ENCODE peak calls at places on chromosome 22, in seven cellular contexts. P is activated naive CD8-positive, alpha-beta T cell treated with anti-CD3 and anti-CD28 coated beads, Interleukin-2, amount 50 U/mL, for 24 hours; E is MV-4-11; V is T47D; O is C1 segment of cervical spinal cord; L is left cardiac atrium; Z is pulmonary artery endothelial cell. C is an unnamed sample.

GRCh38 chr22:32558681-32559355 is 84.2 kb downstream of the FBXO7 start:
- DNase-seq in Z (no peak), O (peak), P (peak), L (peak), V (no peak), E (no peak), C (no peak)

GRCh38 chr22:23061471-23062280 is 8.6 kb upstream of the GNAZ start:
- DNase-seq in L (no peak), E (no peak), Z (no peak), O (no peak), V (no peak), P (no peak), C (no peak)

GRCh38 chr22:50701076-50701419 is 28.4 kb downstream of the SHANK3 start:
- DNase-seq in Z (no peak), L (no peak), V (no peak), P (no peak), O (no peak), E (no peak), C (no peak)

GRCh38 chr22:37563153-37564081 is 3.1 kb downstream of the CDC42EP1 start:
- DNase-seq in O (peak), Z (peak), L (peak), V (peak), P (no peak), E (peak), C (peak)

GRCh38 chr22:43451651-43452050 is 39.8 kb downstream of the MPPED1 start:
- DNase-seq in O (no peak), E (no peak), Z (no peak), V (no peak), P (no peak), L (no peak), C (no peak)

GRCh38 chr22:43113516-43114251 is 3.1 kb downstream of the BIK start:
- DNase-seq in L (no peak), O (no peak), P (no peak), Z (no peak), V (no peak), E (peak), C (no peak)

GRCh38 chr22:40560551-40560950 is 76.0 kb downstream of the MRTFA start:
- DNase-seq in V (no peak), L (no peak), Z (peak), O (no peak), E (no peak), P (no peak), C (no peak)

GRCh38 chr22:30575011-30575671 is 676 bp upstream of the GAL3ST1 start:
- DNase-seq in P (no peak), Z (no peak), V (no peak), O (peak), E (no peak), L (peak), C (peak)

GRCh38 chr22:41957941-41958556 is 6.1 kb downstream of the SMIM45 start:
- DNase-seq in E (no peak), P (no peak), L (no peak), Z (no peak), O (no peak), V (no peak), C (no peak)

GRCh38 chr22:45295492-45295891 is 10.7 kb downstream of the UPK3A start:
- DNase-seq in E (no peak), L (no peak), P (no peak), Z (no peak), V (no peak), O (no peak), C (no peak)

GRCh38 chr22:36331912-36332622 is 55.7 kb downstream of the MYH9 start:
- DNase-seq in V (no peak), P (peak), O (peak), Z (no peak), E (peak), L (peak), C (no peak)

GRCh38 chr22:50034126-50035081 is 21.8 kb upstream of the IL17REL start:
- DNase-seq in O (no peak), Z (no peak), E (no peak), P (no peak), L (no peak), V (no peak), C (no peak)

GRCh38 chr22:27474112-27474571 is 327.4 kb downstream of the MN1 start:
- DNase-seq in L (no peak), P (no peak), E (no peak), V (no peak), O (no peak), Z (no peak), C (no peak)

GRCh38 chr22:46528121-46528610 is 9.3 kb downstream of the CELSR1 start:
- DNase-seq in L (no peak), E (peak), V (no peak), O (no peak), P (no peak), Z (no peak), C (no peak)

GRCh38 chr22:23278883-23279675 is 98.8 kb downstream of the BCR start:
- DNase-seq in O (no peak), Z (no peak), P (no peak), L (peak), V (peak), E (no peak), C (no peak)

GRCh38 chr22:22881116-22882032 is 6.2 kb upstream of the IGLL5 start:
- DNase-seq in Z (no peak), E (peak), L (no peak), V (no peak), O (no peak), P (peak), C (no peak)

GRCh38 chr22:40183029-40183581 is 5.4 kb downstream of the TNRC6B start:
- DNase-seq in Z (peak), P (no peak), L (no peak), O (no peak), E (peak), V (no peak), C (no peak)

GRCh38 chr22:38941488-38941987 is 15.9 kb upstream of the APOBEC3A start:
- DNase-seq in P (peak), V (no peak), E (peak), Z (no peak), L (no peak), O (no peak), C (no peak)

GRCh38 chr22:44109417-44109816 is 71.3 kb upstream of the PARVG start:
- DNase-seq in O (no peak), Z (no peak), V (no peak), E (no peak), L (no peak), P (no peak), C (no peak)

GRCh38 chr22:50695421-50696250 is 23.0 kb downstream of the SHANK3 start:
- DNase-seq in V (no peak), Z (no peak), E (no peak), L (no peak), P (no peak), O (no peak), C (no peak)

GRCh38 chr22:46788426-46789168 is 26.1 kb downstream of the TBC1D22A start:
- DNase-seq in E (peak), Z (no peak), P (peak), L (no peak), V (no peak), O (no peak), C (no peak)

GRCh38 chr22:48942698-48943566 is 884.7 kb downstream of the BRD1 start:
- DNase-seq in P (no peak), E (no peak), L (no peak), O (peak), V (no peak), Z (no peak), C (no peak)

GRCh38 chr22:35549338-35549737 is 8.7 kb downstream of the RASD2 start:
- DNase-seq in P (no peak), L (peak), Z (no peak), O (peak), V (no peak), E (no peak), C (peak)

GRCh38 chr22:22085702-22086500 is 103.3 kb upstream of the TOP3B start:
- DNase-seq in P (no peak), V (no peak), E (no peak), Z (no peak), O (no peak), L (no peak), C (no peak)

GRCh38 chr22:22721681-22722309 is 77.4 kb downstream of the GGTLC2 start:
- DNase-seq in P (peak), E (peak), Z (no peak), V (no peak), L (no peak), O (no peak), C (no peak)

GRCh38 chr22:38866024-38866398 is 6.0 kb downstream of the CBX6 start:
- DNase-seq in L (no peak), E (no peak), P (no peak), Z (no peak), O (no peak), V (no peak), C (no peak)

GRCh38 chr22:28442264-28442950 is 237.2 kb downstream of the TTC28 start:
- DNase-seq in V (no peak), Z (no peak), L (peak), E (peak), P (peak), O (peak), C (peak)

C was measured in frontal cortex.